ENCODE peak calls at places on chromosomes 6 and 20, in seven cellular contexts. A, W, M, F, D, N and Z are unnamed samples.

GRCh38 chr20:38223743-38224100 is 36.8 kb downstream of the KIAA1755 start:
- DNase-seq in A (no peak), W (no peak), M (no peak), F (no peak), D (no peak), N (no peak), Z (no peak)

GRCh38 chr6:44381739-44382138 is 5.8 kb upstream of the CDC5L start:
- DNase-seq in A (no peak), W (no peak), M (no peak), F (no peak), D (no peak), N (no peak), Z (no peak)

GRCh38 chr6:128723667-128724066 is 159.3 kb upstream of the LAMA2 start:
- DNase-seq in A (no peak), W (no peak), M (no peak), F (no peak), D (no peak), N (no peak), Z (no peak)

GRCh38 chr6:73870907-73871306 is 174.9 kb downstream of the CD109 start:
- DNase-seq in A (no peak), W (no peak), M (no peak), F (no peak), D (no peak), N (no peak), Z (no peak)

GRCh38 chr20:36654506-36654905 is 8.5 kb upstream of the SLA2 start:
- DNase-seq in A (no peak), W (no peak), M (no peak), F (no peak), D (no peak), N (no peak), Z (no peak)

GRCh38 chr20:47929368-47930115 is 144.3 kb upstream of the SULF2 start:
- DNase-seq in A (peak), W (no peak), M (no peak), F (peak), D (no peak), N (no peak), Z (no peak)

GRCh38 chr6:20448828-20449227 is 47.1 kb downstream of the E2F3 start:
- DNase-seq in A (no peak), W (no peak), M (no peak), F (no peak), D (no peak), N (no peak), Z (no peak)

GRCh38 chr6:1136415-1136774 is 175.5 kb upstream of the FOXQ1 start:
- DNase-seq in A (no peak), W (no peak), M (no peak), F (no peak), D (no peak), N (no peak), Z (no peak)

GRCh38 chr20:45303586-45304463 is 2.8 kb upstream of the RBPJL start:
- DNase-seq in A (no peak), W (no peak), M (no peak), F (no peak), D (no peak), N (no peak), Z (no peak)

GRCh38 chr20:17872434-17872833 is 96.2 kb downstream of the SNX5 start:
- DNase-seq in A (no peak), W (no peak), M (no peak), F (no peak), D (peak), N (no peak), Z (no peak)

GRCh38 chr20:58161192-58161591 is 67.3 kb downstream of the ANKRD60 start:
- DNase-seq in A (no peak), W (no peak), M (no peak), F (no peak), D (no peak), N (no peak), Z (no peak)